ENCODE peak calls at places on chromosomes 4 and X, in nine cellular contexts. D, R, O, P, V, T, C, Q and N are unnamed samples.

GRCh38 chr4:162921178-162921785 is 245.4 kb downstream of the NAF1 start:
- DNase-seq in V (no peak), Q (no peak), O (peak), D (no peak), T (no peak), C (no peak), R (no peak), P (no peak), N (no peak)

GRCh38 chrX:47218920-47219815 is 687 bp downstream of the CDK16 start:
- DNase-seq in D (peak), T (no peak), V (peak), Q (no peak), O (peak), P (no peak), R (no peak), C (no peak), N (no peak)

GRCh38 chr4:113645771-113646455 is 115.6 kb downstream of the CAMK2D start:
- DNase-seq in V (no peak), D (no peak), C (no peak), R (no peak), O (no peak), T (no peak), P (peak), Q (no peak), N (peak)

GRCh38 chr4:16113741-16114140 is 29.9 kb upstream of the PROM1 start:
- DNase-seq in C (no peak), P (no peak), D (no peak), Q (no peak), O (no peak), R (peak), T (no peak), V (no peak), N (no peak)

GRCh38 chrX:10922158-10922557 is 189.0 kb upstream of the HCCS start:
- DNase-seq in V (no peak), C (no peak), O (no peak), P (peak), D (no peak), T (no peak), Q (no peak), R (no peak), N (peak)

GRCh38 chr4:10893417-10893816 is 208.8 kb upstream of the CLNK start:
- DNase-seq in P (no peak), T (no peak), R (no peak), V (no peak), Q (no peak), C (no peak), O (no peak), D (no peak), N (no peak)

GRCh38 chr4:143417679-143418403 is 81.2 kb downstream of the GAB1 start:
- DNase-seq in P (no peak), R (no peak), Q (no peak), T (no peak), D (no peak), C (no peak), O (no peak), V (no peak), N (no peak)

GRCh38 chr4:33566649-33567048 is 2677.7 kb downstream of the ARAP2 start:
- DNase-seq in R (no peak), D (no peak), T (no peak), O (no peak), V (no peak), P (no peak), Q (no peak), C (no peak), N (no peak)

GRCh38 chr4:71453516-71453915 is 114.7 kb downstream of the SLC4A4 start:
- DNase-seq in O (no peak), C (no peak), Q (no peak), R (no peak), T (no peak), D (no peak), V (no peak), P (no peak), N (no peak)

GRCh38 chrX:87961471-87961870 is 443.9 kb downstream of the KLHL4 start:
- DNase-seq in D (no peak), Q (no peak), P (no peak), O (no peak), T (no peak), C (no peak), R (no peak), V (no peak), N (no peak)

GRCh38 chrX:77070108-77070918 is 376.9 kb upstream of the FGF16 start:
- DNase-seq in C (no peak), D (no peak), O (no peak), T (no peak), V (no peak), P (no peak), Q (no peak), R (no peak), N (no peak)

GRCh38 chrX:77114501-77114900 is 332.7 kb upstream of the FGF16 start:
- DNase-seq in O (no peak), T (no peak), R (no peak), D (no peak), C (no peak), Q (no peak), V (no peak), P (no peak), N (no peak)

GRCh38 chr4:136438645-136439044 is 1093.6 kb downstream of the PCDH18 start:
- DNase-seq in V (no peak), R (no peak), T (no peak), O (no peak), P (no peak), D (no peak), Q (no peak), C (no peak), N (no peak)

GRCh38 chrX:130413415-130413814 is 11.6 kb downstream of the RBMX2 start:
- DNase-seq in O (no peak), C (peak), T (no peak), Q (no peak), R (no peak), P (no peak), D (peak), V (no peak), N (no peak)

GRCh38 chrX:139020793-139021192 is 309.3 kb upstream of the FGF13 start:
- DNase-seq in R (no peak), D (no peak), Q (no peak), C (peak), P (no peak), O (no peak), T (no peak), V (no peak), N (no peak)

DNA sequence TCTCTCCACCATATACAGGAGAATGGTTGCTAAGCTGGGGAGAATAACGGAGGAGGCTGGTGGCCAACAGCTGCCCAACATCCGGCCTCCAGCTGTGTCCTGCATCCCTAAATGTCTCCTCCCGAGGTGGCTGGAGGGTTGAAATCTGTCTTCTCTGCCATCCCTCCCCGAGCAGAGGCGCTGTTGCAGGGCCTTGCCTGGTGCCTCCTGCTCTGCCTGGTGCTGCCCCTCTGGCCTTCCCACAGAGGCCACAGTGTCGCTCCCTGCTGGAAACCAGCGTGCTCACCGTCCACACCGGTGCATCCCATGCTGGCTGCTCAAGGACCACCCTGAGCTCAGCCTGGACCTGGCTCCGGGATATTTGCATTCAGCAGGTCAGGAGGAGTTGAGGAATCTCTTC is 115.2 kb downstream of the ENPP6 start:
- DNase-seq in Q (no peak), T (no peak), O (no peak), R (no peak), D (no peak), V (no peak), C (no peak), P (no peak), N (no peak)
- TF ChIP-seq CTCF in Q (no peak), T (no peak), O (no peak), R (no peak), D (no peak), V (no peak), C (no peak), P (no peak), N (no peak)

GRCh38 chr4:76439491-76439890 is 4.5 kb downstream of the SHROOM3 start:
- DNase-seq in P (no peak), R (no peak), T (no peak), O (no peak), C (no peak), D (no peak), Q (no peak), V (no peak), N (no peak)

GRCh38 chr4:76434901-76435688 is at the start of gene SHROOM3:
- DNase-seq in V (no peak), D (no peak), Q (no peak), P (no peak), T (no peak), R (no peak), C (no peak), O (no peak), N (no peak)

GRCh38 chr4:76430519-76431388 is 4.3 kb upstream of the SHROOM3 start:
- DNase-seq in V (no peak), T (no peak), O (no peak), R (no peak), C (no peak), Q (no peak), P (peak), D (no peak), N (peak)

DNA sequence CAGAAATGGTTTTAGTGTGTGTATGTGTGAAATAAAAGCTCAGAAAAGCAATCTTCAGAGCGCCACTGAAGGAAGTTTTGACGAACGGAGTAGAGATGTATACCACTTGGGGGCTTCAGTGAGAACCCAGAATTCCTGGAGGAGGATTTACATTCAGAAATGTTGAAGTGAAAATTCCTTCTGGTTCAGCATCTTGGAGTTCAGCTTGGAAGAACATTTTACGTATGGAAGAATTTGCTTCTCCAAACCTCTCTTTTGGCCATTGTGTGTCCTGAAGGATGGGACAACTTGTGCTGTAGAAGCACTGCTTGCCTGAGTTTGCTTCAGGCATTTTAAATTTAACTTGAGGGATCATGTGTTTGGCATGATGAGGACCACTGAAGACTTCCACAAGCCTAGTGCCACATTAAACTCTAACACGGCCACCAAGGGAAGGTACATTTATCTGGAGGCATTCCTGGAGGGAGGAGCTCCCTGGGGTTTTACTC is 704 bp downstream of the SHROOM3 start:
- DNase-seq in T (no peak), R (no peak), O (no peak), V (no peak), D (no peak), P (no peak), Q (no peak), C (no peak), N (no peak)
- H3K4me3 ChIP-seq in T (peak), R (peak), O (peak), V (peak), D (peak), P (no peak), Q (peak), C (no peak), N (no peak)

GRCh38 chrX:13923845-13924244 is 105.8 kb downstream of the GEMIN8 start:
- DNase-seq in T (no peak), D (no peak), V (no peak), R (no peak), C (no peak), Q (no peak), O (no peak), P (no peak), N (no peak)
- H3K27ac ChIP-seq in T (no peak), D (no peak), V (no peak), R (no peak), C (no peak), Q (no peak), O (no peak), P (no peak), N (no peak)

GRCh38 chrX:109839694-109840358 is 106.8 kb upstream of the ACSL4 start:
- DNase-seq in R (no peak), V (no peak), D (no peak), T (no peak), C (no peak), O (no peak), P (no peak), Q (no peak), N (no peak)
- TF ChIP-seq CTCF in R (no peak), V (no peak), D (no peak), T (no peak), C (peak), O (no peak), P (no peak), Q (no peak), N (no peak)

DNA sequence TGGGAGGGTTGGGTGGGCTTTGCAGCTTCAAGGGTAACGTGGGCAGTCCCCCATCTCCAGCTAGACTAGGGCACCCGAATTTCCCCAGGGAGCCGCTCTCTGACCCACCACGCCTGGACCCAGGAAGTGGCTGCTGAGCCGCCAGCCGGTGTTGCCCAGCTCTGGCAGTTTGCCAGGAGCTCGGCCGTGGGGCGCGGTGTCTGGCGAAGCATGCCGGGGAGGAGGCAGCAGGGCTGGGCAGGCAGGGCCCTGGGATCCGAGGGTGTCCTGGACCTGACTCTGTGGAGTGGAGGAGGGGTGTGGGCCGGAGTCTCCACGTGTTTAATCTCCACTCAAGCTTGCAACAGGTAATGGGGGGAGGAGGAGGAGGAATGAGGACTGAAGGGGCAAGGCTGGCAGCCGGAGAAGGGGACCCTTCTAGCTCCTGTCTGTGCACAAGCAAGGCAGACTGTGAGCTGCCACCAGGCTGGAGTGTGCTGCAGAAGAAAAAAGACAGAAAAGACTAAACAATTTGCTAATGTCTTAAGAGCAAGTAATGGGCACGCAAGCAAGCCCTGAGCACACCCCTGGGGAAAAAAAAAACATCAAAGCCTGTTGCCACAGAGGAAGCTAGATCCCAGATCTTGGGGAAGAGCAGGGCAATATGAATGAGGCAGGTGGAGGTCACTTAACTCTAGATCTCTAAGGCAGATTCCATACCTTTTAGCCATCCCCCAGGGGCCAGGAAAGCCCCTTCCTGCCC is 2.4 kb downstream of the LONRF3 start:
- DNase-seq in O (peak), Q (no peak), T (no peak), R (no peak), C (no peak), D (peak), P (no peak), V (peak), N (no peak)
- H3K4me3 ChIP-seq in O (peak), Q (peak), T (peak), R (peak), C (peak), D (peak), P (no peak), V (peak), N (no peak)